ENCODE peak calls at places on chromosomes 7 and 10, in nine cellular contexts. Z is NCI-H446 treated with DMSO at 0.1 percent for 48 hours; A is psoas muscle; G is T-helper 9 cell; Q is NK-92 treated with Interleukin-12 subunit alpha and Interleukin-12 subunit beta, amount 100 ng/mL, for 24 hours; X is HEK293T; F is NCI-H345; M is A549; Y is ureter. B is an unnamed sample.

GRCh38 chr10:11849272-11849671 is 26.1 kb downstream of the PROSER2 start:
- DNase-seq in Z (no peak), A (no peak), G (no peak), Q (no peak), X (no peak), F (no peak), M (no peak), Y (no peak), B (no peak)

GRCh38 chr7:113197274-113197673 is 78.9 kb upstream of the SMIM30 start:
- DNase-seq in Z (no peak), A (no peak), G (no peak), Q (no peak), X (no peak), F (no peak), M (no peak), Y (no peak), B (no peak)

GRCh38 chr7:14962778-14963177 is 60.2 kb upstream of the DGKB start:
- DNase-seq in Z (no peak), A (no peak), G (no peak), Q (no peak), X (no peak), F (no peak), M (no peak), Y (no peak), B (no peak)

GRCh38 chr7:93890041-93890463 is 501 bp downstream of the TFPI2 start:
- DNase-seq in Z (no peak), A (peak; percentile 48), G (no peak), Q (no peak), X (peak; percentile 48), F (no peak), M (peak; percentile 46), Y (peak; percentile 44), B (no peak)

GRCh38 chr7:8217200-8218068 is 44.5 kb downstream of the ICA1 start:
- DNase-seq in Z (peak; percentile 63), A (no peak), G (no peak), Q (no peak), X (peak; percentile 35), F (peak; percentile 79), M (peak; percentile 39), Y (no peak), B (no peak)

GRCh38 chr10:22792161-22792560 is 77.8 kb upstream of the PIP4K2A start:
- DNase-seq in Z (no peak), A (no peak), G (no peak), Q (no peak), X (no peak), F (no peak), M (no peak), Y (no peak), B (no peak)

GRCh38 chr7:130356121-130356759 is 11.6 kb downstream of the CPA5 start:
- DNase-seq in Z (no peak), A (peak; percentile 81), G (no peak), Q (no peak), X (no peak), F (no peak), M (peak; percentile 51), Y (peak; percentile 73), B (peak; percentile 43)

GRCh38 chr7:12013983-12014382 is 182.0 kb upstream of the THSD7A start:
- DNase-seq in Z (no peak), A (no peak), G (no peak), Q (no peak), X (no peak), F (no peak), M (no peak), Y (no peak), B (no peak)